ENCODE peak calls at places on chromosomes 16 and 17, in seven cellular contexts. L is left lung, B is colonic mucosa, M is heart right ventricle, C is heart left ventricle, P is adrenal gland, F is Panc1. K is an unnamed sample. For H3K4me1, the result is how much of the 10 kb centered on the place peaks cover.

GRCh38 chr16:28990375-28991040 is 5.7 kb downstream of the LAT start:
- DNase-seq in L (no peak), B (no peak), M (no peak), C (no peak), P (no peak), F (no peak), K (no peak)

GRCh38 chr17:37576281-37576680 is 32.9 kb downstream of the SYNRG start:
- DNase-seq in L (no peak), B (no peak), M (no peak), C (no peak), P (no peak), F (no peak), K (no peak)

GRCh38 chr17:83193336-83194188 is 114.2 kb downstream of the METRNL start:
- DNase-seq in L (peak), B (no peak), M (peak), C (peak), P (no peak), F (no peak), K (peak)

GRCh38 chr17:21098934-21099687 is 27.7 kb upstream of the DHRS7B start:
- DNase-seq in L (no peak), B (peak), M (peak), C (peak), P (peak), F (peak), K (peak)

GRCh38 chr17:38996660-38997337 is 29.6 kb upstream of the FBXO47 start:
- DNase-seq in L (no peak), B (no peak), M (no peak), C (no peak), P (no peak), F (no peak), K (no peak)

GRCh38 chr16:87924937-87925670 is 11.2 kb downstream of the CA5A start:
- DNase-seq in L (peak), B (no peak), M (no peak), C (no peak), P (peak), F (no peak), K (no peak)

GRCh38 chr17:60720763-60721531 is 43.3 kb downstream of the BCAS3 start:
- DNase-seq in L (no peak), B (peak), M (no peak), C (no peak), P (peak), F (peak), K (peak)

GRCh38 chr16:85415196-85415988 is 197.7 kb upstream of the GSE1 start:
- DNase-seq in L (peak), B (no peak), M (peak), C (peak), P (no peak), F (no peak), K (peak)

GRCh38 chr17:15409721-15410247 is 57.6 kb downstream of the CDRT4 start:
- DNase-seq in L (no peak), B (no peak), M (peak), C (no peak), P (no peak), F (no peak), K (no peak)

GRCh38 chr17:44448412-44448811 is 54.8 kb downstream of the GPATCH8 start:
- DNase-seq in L (no peak), B (no peak), M (no peak), C (no peak), P (no peak), F (no peak), K (no peak)

GRCh38 chr17:58932956-58933355 is 173.7 kb downstream of the TRIM37 start:
- DNase-seq in L (no peak), B (no peak), M (no peak), C (no peak), P (no peak), F (no peak), K (no peak)

GRCh38 chr17:75535119-75535537 is 9.6 kb downstream of the LLGL2 start:
- DNase-seq in L (peak), B (peak), M (no peak), C (no peak), P (no peak), F (no peak), K (no peak)

GRCh38 chr17:52025231-52025630 is 133.3 kb downstream of the CA10 start:
- DNase-seq in L (no peak), B (no peak), M (no peak), C (no peak), P (no peak), F (no peak), K (no peak)

GRCh38 chr17:56319531-56319930 is 166.3 kb downstream of the ANKFN1 start:
- DNase-seq in L (no peak), B (no peak), M (no peak), C (no peak), P (no peak), F (peak), K (no peak)

GRCh38 chr16:61042736-61043135 is 993.5 kb downstream of the CDH8 start:
- DNase-seq in L (no peak), B (no peak), M (no peak), C (no peak), P (no peak), F (no peak), K (no peak)

GRCh38 chr17:80529904-80530292 is 14.7 kb upstream of the RPTOR start:
- DNase-seq in L (no peak), B (no peak), M (no peak), C (no peak), P (no peak), F (no peak), K (no peak)

GRCh38 chr17:77493901-77494663 is 353.3 kb downstream of the SEC14L1 start:
- DNase-seq in L (no peak), B (no peak), M (no peak), C (no peak), P (no peak), F (no peak), K (peak)

GRCh38 chr16:58582971-58583765 is 46.5 kb downstream of the CNOT1 start:
- DNase-seq in L (no peak), B (no peak), M (no peak), C (no peak), P (no peak), F (no peak), K (no peak)

GRCh38 chr17:76527430-76528111 is 9.9 kb downstream of the CYGB start:
- DNase-seq in L (peak), B (no peak), M (peak), C (peak), P (peak), F (no peak), K (no peak)

GRCh38 chr17:50354198-50354597 is 8.3 kb downstream of the XYLT2 start:
- DNase-seq in L (no peak), B (no peak), M (no peak), C (no peak), P (no peak), F (no peak), K (peak)

GRCh38 chr16:67013238-67013822 is 15.6 kb upstream of the CBFB start:
- DNase-seq in L (no peak), B (no peak), M (no peak), C (no peak), P (no peak), F (no peak), K (no peak)

GRCh38 chr16:82583415-82583814 is 43.4 kb upstream of the CDH13 start:
- DNase-seq in L (no peak), B (no peak), M (no peak), C (no peak), P (no peak), F (no peak), K (no peak)

GRCh38 chr17:57471941-57472368 is 215.6 kb downstream of the MSI2 start:
- DNase-seq in L (no peak), B (no peak), M (no peak), C (no peak), P (no peak), F (no peak), K (no peak)

GRCh38 chr16:88688013-88688778 is 1.9 kb upstream of the SNAI3 start:
- DNase-seq in L (peak), B (peak), M (peak), C (no peak), P (no peak), F (no peak), K (peak)

GRCh38 chr17:68384941-68385340 is 72.4 kb downstream of the WIPI1 start:
- DNase-seq in L (no peak), B (no peak), M (no peak), C (no peak), P (peak), F (no peak), K (no peak)

GRCh38 chr17:58822148-58823050 is 66.7 kb downstream of the PPM1E start:
- DNase-seq in L (no peak), B (no peak), M (no peak), C (no peak), P (peak), F (no peak), K (no peak)

GRCh38 chr17:77618173-77618572 is 340.3 kb upstream of the TNRC6C start:
- DNase-seq in L (no peak), B (no peak), M (no peak), C (no peak), P (no peak), F (no peak), K (no peak)

GRCh38 chr16:12289175-12290063 is 312.9 kb downstream of the SNX29 start:
- DNase-seq in L (no peak), B (peak), M (no peak), C (no peak), P (no peak), F (no peak), K (no peak)

GRCh38 chr17:63681530-63681929 is 18.4 kb downstream of the LIMD2 start:
- DNase-seq in L (no peak), B (no peak), M (no peak), C (no peak), P (peak), F (no peak), K (no peak)

GRCh38 chr16:16045879-16046278 is 96.5 kb downstream of the ABCC1 start:
- DNase-seq in L (no peak), B (no peak), M (no peak), C (no peak), P (no peak), F (no peak), K (no peak)

GRCh38 chr17:79117905-79118487 is 43.4 kb downstream of the ENGASE start:
- DNase-seq in L (no peak), B (no peak), M (no peak), C (no peak), P (no peak), F (no peak), K (no peak)

GRCh38 chr17:79740413-79740812 is 9.7 kb downstream of the ENPP7 start:
- DNase-seq in L (no peak), B (no peak), M (no peak), C (no peak), P (no peak), F (no peak), K (peak)

GRCh38 chr16:8899709-8900317 is 17.7 kb downstream of the LITAFD start:
- DNase-seq in L (no peak), B (no peak), M (no peak), C (no peak), P (no peak), F (no peak), K (no peak)

GRCh38 chr17:55768946-55769624 is 18.2 kb downstream of the PCTP start:
- DNase-seq in L (no peak), B (no peak), M (no peak), C (no peak), P (no peak), F (no peak), K (no peak)

DNA sequence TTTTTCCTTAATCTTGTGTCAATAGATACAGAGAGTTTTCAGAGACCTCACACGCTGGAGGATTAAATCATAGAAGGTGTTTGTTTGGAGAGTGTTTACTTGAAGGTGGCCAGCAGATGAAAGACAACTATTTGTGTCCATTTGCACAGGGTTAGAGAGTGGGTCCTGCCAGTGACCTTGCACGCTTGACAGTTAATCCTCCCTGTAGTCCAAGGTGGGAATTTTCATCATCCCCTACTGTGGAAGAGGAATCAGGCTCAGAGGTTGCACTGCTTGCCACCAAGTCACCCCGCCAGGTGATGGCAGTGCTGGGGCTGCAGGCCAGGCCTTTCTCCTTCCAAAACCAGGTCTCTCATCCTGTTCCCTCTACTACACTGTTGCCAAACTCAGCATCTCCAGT is 12.3 kb downstream of the CDH1 start:
- DNase-seq in L (no peak), B (no peak), M (no peak), C (no peak), P (no peak), F (no peak), K (peak)
- H3K4me1 ChIP-seq in L (under half), B (under half), M (under half), C (under half), P (under half), F (under half), K (half or more)

DNA sequence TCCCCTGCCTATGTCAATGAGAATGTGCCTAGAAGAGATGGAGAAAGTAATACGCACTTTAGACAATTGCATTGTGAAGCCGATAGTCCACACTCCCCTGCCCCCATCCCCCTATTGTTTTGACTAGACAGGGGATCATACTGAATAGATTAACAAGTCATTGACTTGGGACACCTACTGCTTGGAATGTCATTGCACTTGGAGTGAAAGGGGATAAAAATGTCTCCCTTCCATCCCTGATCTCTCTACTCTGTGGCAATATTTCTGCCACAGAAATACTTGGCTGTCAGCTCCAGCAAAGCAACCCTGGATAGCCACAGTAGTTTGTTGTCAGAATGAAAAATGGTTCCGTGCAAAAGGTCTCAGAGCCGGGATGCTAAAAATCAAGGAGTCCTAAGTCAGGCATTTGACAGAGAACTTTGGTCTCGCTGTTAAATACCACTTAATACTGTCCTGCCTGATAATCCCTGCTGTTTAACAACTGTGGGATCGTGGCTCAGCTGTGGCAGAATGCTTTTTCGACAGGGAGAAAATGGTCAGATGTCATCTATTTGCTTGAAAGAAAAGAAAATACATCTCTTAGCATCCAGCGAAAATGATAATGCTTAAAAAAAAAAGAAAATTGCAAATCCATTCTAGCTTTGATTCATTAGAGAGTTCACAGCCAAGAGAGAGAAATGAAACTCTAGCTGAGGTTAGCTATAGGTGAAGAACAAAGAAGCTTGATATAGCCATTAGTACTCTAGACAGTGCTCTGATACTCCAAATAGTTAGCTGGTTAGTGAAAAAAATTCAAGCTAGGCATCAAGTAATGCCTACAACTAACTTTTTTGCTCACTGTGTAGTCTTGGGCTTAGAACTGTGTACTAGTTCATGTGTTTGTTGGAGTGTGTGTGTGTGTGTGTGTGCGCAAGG is 721.9 kb upstream of the SOX9 start:
- DNase-seq in L (no peak), B (no peak), M (no peak), C (no peak), P (no peak), F (no peak), K (no peak)
- TF ChIP-seq CTCF in L (no peak), B (no peak), M (no peak), C (no peak), P (no peak), F (no peak), K (no peak)

GRCh38 chr17:34308376-34308775 is 10.9 kb upstream of the CCL8 start:
- DNase-seq in L (no peak), B (no peak), M (no peak), C (no peak), P (no peak), F (no peak), K (no peak)

GRCh38 chr17:34311291-34311690 is 7.9 kb upstream of the CCL8 start:
- DNase-seq in L (no peak), B (no peak), M (no peak), C (no peak), P (no peak), F (no peak), K (no peak)

GRCh38 chr17:34314279-34314678 is 5.0 kb upstream of the CCL8 start:
- DNase-seq in L (no peak), B (peak), M (no peak), C (no peak), P (peak), F (no peak), K (no peak)

GRCh38 chr17:34312080-34312479 is 7.2 kb upstream of the CCL8 start:
- DNase-seq in L (no peak), B (no peak), M (no peak), C (no peak), P (no peak), F (no peak), K (no peak)

GRCh38 chr17:34313164-34313563 is 6.1 kb upstream of the CCL8 start:
- DNase-seq in L (no peak), B (no peak), M (no peak), C (no peak), P (no peak), F (no peak), K (no peak)
- H3K4me3 ChIP-seq in L (no peak), B (no peak), M (no peak), C (no peak), P (no peak), F (no peak), K (no peak)

GRCh38 chr16:3096362-3096761 is 2.7 kb downstream of the ZSCAN10 start:
- DNase-seq in L (no peak), B (no peak), M (no peak), C (no peak), P (no peak), F (no peak), K (no peak)
- H3K4me1 ChIP-seq in L (under half), B (under half), M (under half), C (under half), P (under half), F (under half), K (under half)

DNA sequence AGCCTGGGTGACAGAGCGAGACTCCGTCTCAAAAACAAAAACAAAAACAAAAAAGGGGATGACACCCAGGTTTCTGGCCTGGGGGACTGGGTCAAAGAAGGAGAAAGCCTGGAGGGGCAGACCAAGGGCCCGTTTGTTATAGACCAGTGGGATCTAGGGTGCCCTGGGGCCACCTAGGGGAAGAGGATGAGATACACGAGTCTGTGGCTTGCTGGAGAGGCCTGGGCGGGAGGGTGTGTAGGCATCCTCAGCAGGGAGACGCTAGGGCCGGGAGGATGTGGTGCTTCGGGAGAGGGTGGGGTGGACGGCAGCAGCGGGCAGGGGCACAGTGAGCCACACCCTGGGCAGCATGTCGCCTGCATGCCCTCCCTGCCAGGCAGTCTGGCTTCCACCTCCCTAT is 17.1 kb upstream of the CRK start:
- DNase-seq in L (no peak), B (no peak), M (no peak), C (no peak), P (no peak), F (no peak), K (no peak)
- TF ChIP-seq CTCF in L (no peak), B (no peak), M (no peak), C (no peak), P (no peak), F (no peak), K (peak)

GRCh38 chr16:90031186-90031930 is 12.1 kb upstream of the DBNDD1 start:
- DNase-seq in L (peak), B (no peak), M (no peak), C (no peak), P (no peak), F (no peak), K (no peak)
- H3K4me3 ChIP-seq in L (no peak), B (no peak), M (no peak), C (no peak), P (no peak), F (no peak), K (no peak)

K was measured in Caco-2.